ENCODE peak calls at places on chromosomes 2 and 18, in four cellular contexts. X is epithelial cell of proximal tubule, N is endothelial cell, G is hepatocyte. Y is an unnamed sample.

GRCh38 chr18:61995547-61996062 is 102.8 kb upstream of the RNF152 start:
- DNase-seq in X (no peak), N (no peak), G (no peak), Y (no peak)

GRCh38 chr2:69797836-69798465 is 31.5 kb upstream of the GMCL1 start:
- DNase-seq in X (peak), N (no peak), G (peak), Y (no peak)

GRCh38 chr2:55118643-55119065 is 68.4 kb upstream of the RTN4 start:
- DNase-seq in X (no peak), N (no peak), G (no peak), Y (no peak)

GRCh38 chr2:54881759-54882158 is 158.3 kb downstream of the EML6 start:
- DNase-seq in X (no peak), N (no peak), G (no peak), Y (no peak)

GRCh38 chr2:65813772-65814171 is 381.4 kb upstream of the SPRED2 start:
- DNase-seq in X (no peak), N (no peak), G (no peak), Y (no peak)

GRCh38 chr2:120401275-120402069 is 55.5 kb downstream of the INHBB start:
- DNase-seq in X (no peak), N (no peak), G (no peak), Y (no peak)

GRCh38 chr2:210782222-210782621 is 225.8 kb downstream of the CPS1 start:
- DNase-seq in X (no peak), N (no peak), G (no peak), Y (no peak)

GRCh38 chr2:120866071-120866470 is 130.4 kb downstream of the GLI2 start:
- DNase-seq in X (no peak), N (no peak), G (no peak), Y (no peak)

GRCh38 chr18:62834715-62835114 is 119.4 kb downstream of the PHLPP1 start:
- DNase-seq in X (no peak), N (no peak), G (no peak), Y (no peak)

GRCh38 chr2:133970641-133971040 is 283.2 kb upstream of the MGAT5 start:
- DNase-seq in X (no peak), N (no peak), G (no peak), Y (no peak)

GRCh38 chr2:113175736-113176695 is 2.2 kb downstream of the PSD4 start:
- DNase-seq in X (no peak), N (no peak), G (no peak), Y (no peak)

GRCh38 chr2:201127128-201127521 is 11.2 kb downstream of the CFLAR start:
- DNase-seq in X (no peak), N (no peak), G (no peak), Y (no peak)

GRCh38 chr2:149470046-149470445 is 117.5 kb downstream of the MMADHC start:
- DNase-seq in X (no peak), N (no peak), G (no peak), Y (no peak)

GRCh38 chr18:32328379-32328778 is 138.5 kb downstream of the MEP1B start:
- DNase-seq in X (no peak), N (no peak), G (no peak), Y (no peak)

GRCh38 chr18:46893360-46893759 is 23.9 kb downstream of the PIAS2 start:
- DNase-seq in X (no peak), N (no peak), G (no peak), Y (no peak)

GRCh38 chr18:68417166-68417776 is 297.6 kb downstream of the TMX3 start:
- DNase-seq in X (no peak), N (no peak), G (no peak), Y (no peak)

GRCh38 chr18:2846638-2847340 is at the start of gene EMILIN2:
- DNase-seq in X (no peak), N (peak), G (peak), Y (peak)

GRCh38 chr2:228519561-228519960 is 338.1 kb upstream of the SPHKAP start:
- DNase-seq in X (no peak), N (no peak), G (no peak), Y (no peak)

GRCh38 chr18:26470011-26470637 is 78.2 kb downstream of the KCTD1 start:
- DNase-seq in X (no peak), N (no peak), G (no peak), Y (no peak)

GRCh38 chr2:207182916-207183315 is 17.2 kb upstream of the KLF7 start:
- DNase-seq in X (no peak), N (no peak), G (no peak), Y (no peak)

GRCh38 chr18:25561923-25562322 is 210.0 kb upstream of the ZNF521 start:
- DNase-seq in X (no peak), N (peak), G (peak), Y (no peak)

GRCh38 chr2:126894585-126895182 is 4.0 kb upstream of the TEX51 start:
- DNase-seq in X (no peak), N (no peak), G (no peak), Y (no peak)

GRCh38 chr2:55876425-55877084 is 47.0 kb downstream of the EFEMP1 start:
- DNase-seq in X (no peak), N (no peak), G (no peak), Y (no peak)

GRCh38 chr2:63436488-63436887 is 151.8 kb downstream of the WDPCP start:
- DNase-seq in X (no peak), N (no peak), G (no peak), Y (no peak)

GRCh38 chr2:218517434-218518206 is 50.5 kb downstream of the USP37 start:
- DNase-seq in X (no peak), N (no peak), G (no peak), Y (no peak)

GRCh38 chr2:70851704-70852103 is 16.1 kb upstream of the CD207 start:
- DNase-seq in X (no peak), N (no peak), G (no peak), Y (no peak)

GRCh38 chr18:62720766-62721613 is 5.6 kb downstream of the PHLPP1 start:
- DNase-seq in X (no peak), N (no peak), G (no peak), Y (no peak)

DNA sequence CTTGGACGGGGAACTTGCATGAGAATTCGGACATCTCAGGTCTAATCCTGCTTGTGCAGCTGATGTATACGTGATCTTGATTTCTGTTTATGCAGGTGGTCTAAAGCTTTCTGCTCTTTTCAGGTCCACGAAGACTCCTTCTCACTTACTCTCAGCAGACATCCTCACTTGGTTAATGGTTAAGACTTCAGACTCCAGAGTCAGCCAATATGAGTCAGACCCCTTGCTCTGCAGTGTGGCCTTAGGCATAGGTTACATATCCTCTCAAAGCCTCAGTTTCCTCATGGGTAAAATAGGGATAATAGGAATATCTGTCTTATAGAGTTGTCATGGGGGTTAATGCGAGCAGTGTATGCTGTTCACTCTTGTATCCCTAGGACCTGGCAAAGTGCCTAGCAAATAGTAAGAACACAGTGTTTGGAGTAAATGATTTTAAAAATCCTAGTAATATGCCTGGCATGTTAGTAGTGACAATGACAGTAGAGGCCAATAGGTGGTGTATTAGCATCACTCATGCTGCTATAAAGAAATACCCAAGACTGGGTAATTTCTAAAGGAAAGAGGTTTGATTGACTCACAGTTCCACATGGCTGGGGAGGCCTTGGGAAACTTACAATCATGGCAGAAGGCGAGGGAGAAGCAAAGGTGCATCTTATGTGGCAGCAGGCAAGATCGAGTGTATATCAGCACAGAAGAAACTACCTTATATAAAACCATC is 42.3 kb downstream of the XRCC5 start:
- DNase-seq in X (peak), N (no peak), G (no peak), Y (no peak)
- TF ChIP-seq CTCF in X (peak), N (no peak), G (peak), Y (no peak)

DNA sequence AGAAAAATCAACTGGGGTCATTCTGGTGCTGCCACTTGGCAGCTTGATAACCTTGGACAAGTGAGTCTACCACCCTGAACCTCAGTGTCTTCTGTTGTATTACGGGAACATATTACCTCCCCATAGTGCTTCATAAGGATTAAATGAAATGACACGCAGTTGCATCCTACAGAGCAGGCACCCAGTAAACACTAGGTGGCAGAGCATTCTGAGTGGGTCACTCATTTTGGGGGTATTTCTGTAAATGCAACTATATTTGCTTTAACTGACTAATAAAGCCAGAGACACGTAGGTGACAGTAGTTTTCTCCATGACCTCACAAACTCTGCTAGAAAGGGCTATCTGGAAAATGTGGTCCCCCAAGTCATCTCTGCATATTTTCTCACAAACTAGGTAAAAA is 4.7 kb downstream of the CD226 start:
- DNase-seq in X (no peak), N (no peak), G (no peak), Y (no peak)
- TF ChIP-seq CTCF in X (peak), N (no peak), G (no peak), Y (no peak)

DNA sequence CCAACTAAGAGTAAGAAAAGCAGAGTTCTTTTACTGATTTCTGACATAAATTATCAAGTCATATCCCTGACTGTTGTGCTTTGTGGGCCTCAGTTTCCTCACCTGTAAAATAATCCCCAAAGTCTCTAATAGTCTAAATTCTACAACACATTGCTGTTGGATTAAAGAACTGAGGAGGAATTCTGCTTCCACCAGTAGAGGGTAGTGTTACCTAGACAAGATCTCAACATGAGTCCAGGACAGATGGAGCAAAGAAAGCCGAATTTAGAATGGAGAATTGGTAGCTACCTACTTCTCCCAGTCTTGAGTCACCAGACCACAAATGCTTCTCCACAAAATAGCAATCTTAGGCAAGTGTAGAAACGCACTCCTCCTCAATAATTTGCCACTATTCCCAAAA is 462.5 kb upstream of the FSHR start:
- DNase-seq in X (peak), N (peak), G (peak), Y (no peak)
- TF ChIP-seq CTCF in X (peak), N (peak), G (peak), Y (no peak)

GRCh38 chr2:76953733-76954347 is 568.3 kb downstream of the LRRTM4 start:
- DNase-seq in X (peak), N (peak), G (peak), Y (no peak)
- TF ChIP-seq CTCF in X (peak), N (peak), G (peak), Y (no peak)

GRCh38 chr2:30447149-30448045 is at the start of gene LCLAT1:
- DNase-seq in X (no peak), N (peak), G (peak), Y (peak)
- TF ChIP-seq CTCF in X (peak), N (no peak), G (peak), Y (no peak)

DNA sequence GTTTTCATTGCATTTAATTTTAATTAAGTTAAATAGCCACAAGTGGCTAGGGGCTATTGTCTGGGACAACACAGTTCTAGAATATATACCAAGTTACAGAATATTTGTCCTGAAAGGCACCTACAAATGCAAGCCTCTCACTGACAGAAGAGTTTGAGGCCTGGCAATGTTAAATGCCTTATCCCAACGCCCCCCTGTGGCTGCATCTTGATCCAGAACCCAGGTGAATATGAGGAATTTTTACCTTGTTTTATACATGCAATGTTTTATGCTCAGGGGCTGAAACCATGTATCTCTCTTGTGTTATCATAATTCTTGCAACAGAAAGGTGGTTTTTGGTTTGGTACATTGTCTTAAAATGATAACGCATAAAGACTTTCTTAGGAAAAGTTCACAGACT is 71.8 kb upstream of the SEC11C start:
- DNase-seq in X (no peak), N (peak), G (peak), Y (no peak)
- TF ChIP-seq CTCF in X (peak), N (peak), G (peak), Y (no peak)